ENCODE peak calls at places on chromosomes 2 and 18, in four cellular contexts. V is colonic mucosa, N is nephron progenitor cell, G is GM12864. S is an unnamed sample.

GRCh38 chr2:25098056-25098455 is 56.2 kb downstream of the EFR3B start:
- DNase-seq in N (no peak), G (no peak), V (no peak), S (no peak)

GRCh38 chr2:1088192-1088860 is 137.7 kb downstream of the SNTG2 start:
- DNase-seq in G (no peak), N (no peak), V (no peak), S (no peak)

GRCh38 chr18:9627642-9628041 is 13.3 kb upstream of the PPP4R1 start:
- DNase-seq in N (no peak), V (no peak), G (no peak), S (no peak)

GRCh38 chr2:10252651-10253050 is 50.1 kb upstream of the HPCAL1 start:
- DNase-seq in N (peak), G (no peak), V (no peak), S (no peak)

GRCh38 chr2:125169022-125169763 is 1144.1 kb downstream of the CNTNAP5 start:
- DNase-seq in G (no peak), V (no peak), N (no peak), S (no peak)

GRCh38 chr2:175003875-175004729 is 1.1 kb downstream of the CHN1 start:
- DNase-seq in G (no peak), V (no peak), N (no peak), S (no peak)

GRCh38 chr2:24785704-24786321 is 7.4 kb downstream of the PTRHD1 start:
- DNase-seq in V (no peak), N (no peak), G (peak), S (no peak)

GRCh38 chr2:98160574-98160973 is 73.6 kb downstream of the VWA3B start:
- DNase-seq in N (no peak), V (no peak), G (no peak), S (no peak)

GRCh38 chr18:79208882-79209281 is 139.7 kb downstream of the ATP9B start:
- DNase-seq in V (no peak), N (no peak), G (no peak), S (no peak)

GRCh38 chr2:70960833-70961647 is 17.4 kb upstream of the ANKRD53 start:
- DNase-seq in N (no peak), G (no peak), V (peak), S (no peak)

GRCh38 chr2:144217853-144218633 is 301.9 kb downstream of the ZEB2 start:
- DNase-seq in N (no peak), G (no peak), V (no peak), S (no peak)

GRCh38 chr2:51710222-51710621 is 678.3 kb upstream of the NRXN1 start:
- DNase-seq in V (peak), N (peak), G (no peak), S (peak)
- TF ChIP-seq CTCF in V (no peak), N (peak), G (peak), S (no peak)

GRCh38 chr2:128716371-128716770 is 397.7 kb upstream of the HS6ST1 start:
- DNase-seq in N (no peak), V (peak), G (no peak), S (no peak)

GRCh38 chr2:128722469-128722868 is 403.8 kb upstream of the HS6ST1 start:
- DNase-seq in G (no peak), N (no peak), V (no peak), S (no peak)

GRCh38 chr2:128724547-128724946 is 405.9 kb upstream of the HS6ST1 start:
- DNase-seq in N (no peak), V (no peak), G (no peak), S (no peak)

GRCh38 chr2:128717758-128718710 is 399.4 kb upstream of the HS6ST1 start:
- DNase-seq in G (no peak), N (no peak), V (no peak), S (no peak)

GRCh38 chr2:128720440-128721022 is 401.9 kb upstream of the HS6ST1 start:
- DNase-seq in G (no peak), N (no peak), V (no peak), S (no peak)
- TF ChIP-seq CTCF in G (no peak), N (no peak), V (no peak), S (no peak)

GRCh38 chr2:132618734-132619133 is 51.3 kb downstream of the LYPD1 start:
- DNase-seq in N (no peak), G (no peak), V (no peak), S (no peak)
- TF ChIP-seq CTCF in N (no peak), G (no peak), V (no peak), S (no peak)

GRCh38 chr2:241798631-241799521 is 10.1 kb upstream of the NEU4 start:
- DNase-seq in N (no peak), G (no peak), V (peak), S (no peak)
- TF ChIP-seq CTCF in N (no peak), G (no peak), V (no peak), S (no peak)

DNA sequence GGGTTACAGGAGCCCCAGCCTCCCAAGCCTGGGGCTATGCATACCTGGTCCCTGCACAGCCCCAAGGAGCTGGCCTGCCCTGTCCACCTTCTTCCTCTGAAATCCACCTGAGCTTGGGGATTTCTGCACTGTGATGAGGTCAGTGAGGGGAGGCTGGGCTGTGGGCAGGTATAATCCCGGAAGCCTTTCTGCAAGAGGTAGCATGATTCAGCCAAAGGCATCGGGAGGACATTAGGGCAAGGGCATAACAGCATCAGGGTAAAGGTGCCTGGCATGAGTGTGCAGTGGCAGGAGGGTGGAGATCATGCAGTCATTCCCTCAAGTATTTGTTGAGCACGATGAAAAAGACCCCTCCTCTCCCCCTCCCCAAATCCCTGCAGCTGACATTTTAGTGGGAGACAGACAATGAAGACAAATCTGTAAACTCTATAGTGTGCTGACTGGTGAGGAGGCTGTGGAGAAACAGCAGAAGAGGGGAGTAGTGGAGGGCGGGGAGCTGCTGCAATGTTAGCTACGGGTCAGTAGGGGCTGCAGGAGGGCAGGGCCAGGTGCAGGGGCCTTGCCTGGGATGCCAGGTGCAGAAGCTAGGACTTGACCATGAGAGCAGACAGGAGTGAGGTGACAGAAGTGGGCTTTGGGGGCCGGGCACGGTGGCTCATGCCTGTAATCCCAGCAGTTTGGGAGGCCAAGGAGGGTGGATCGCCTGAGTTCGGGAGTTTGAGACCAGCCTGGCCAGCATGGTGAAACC is 18.7 kb downstream of the ZFP36L2 start:
- DNase-seq in V (peak), G (no peak), N (no peak), S (peak)
- TF ChIP-seq CTCF in V (no peak), G (no peak), N (no peak), S (no peak)

GRCh38 chr18:573385-573784 is 6.8 kb upstream of the CETN1 start:
- DNase-seq in V (no peak), G (no peak), N (peak), S (no peak)
- TF ChIP-seq CTCF in V (no peak), G (no peak), N (no peak), S (no peak)

DNA sequence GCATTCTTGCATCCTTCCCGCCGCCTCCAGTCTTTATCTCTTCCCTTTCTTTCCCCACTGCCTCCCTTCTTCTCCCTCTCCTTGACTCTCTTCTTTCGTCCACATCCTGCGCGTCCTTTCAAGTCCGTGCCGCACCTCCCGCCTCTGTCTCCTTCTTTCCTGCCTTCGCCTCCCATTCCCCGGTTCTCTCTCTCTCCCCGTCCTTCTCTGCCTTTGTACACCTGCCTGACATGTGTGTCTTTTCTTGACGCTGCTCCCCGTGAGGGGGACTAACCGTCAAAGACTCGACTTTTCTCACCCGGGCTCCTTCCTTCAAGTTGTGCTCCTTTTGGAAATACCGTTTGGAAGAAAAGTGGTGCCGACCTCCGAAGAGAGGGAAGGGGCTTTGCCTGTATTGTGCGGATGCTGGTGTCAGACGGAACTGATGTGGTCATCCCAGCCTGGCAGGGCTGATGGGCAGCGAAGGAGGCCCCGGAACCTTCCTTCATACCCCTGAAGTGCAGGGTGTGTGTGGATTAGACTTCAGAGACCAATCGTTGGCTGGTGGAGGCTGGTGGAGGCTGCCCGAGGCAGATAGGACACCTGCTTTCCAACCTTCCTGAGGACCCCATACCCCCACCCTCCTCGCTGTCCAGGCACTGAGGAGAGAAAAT is 898 bp downstream of the TMEM178A start:
- DNase-seq in N (peak), V (no peak), G (no peak), S (peak)
- TF ChIP-seq CTCF in N (no peak), V (no peak), G (no peak), S (no peak)

GRCh38 chr2:58720033-58720769 is 479.1 kb upstream of the FANCL start:
- DNase-seq in N (no peak), V (no peak), G (no peak), S (no peak)
- TF ChIP-seq CTCF in N (no peak), V (no peak), G (no peak), S (no peak)

GRCh38 chr2:194815475-194815874 is 841.6 kb upstream of the SLC39A10 start:
- DNase-seq in N (no peak), V (no peak), G (no peak), S (no peak)

GRCh38 chr2:194822097-194822496 is 834.9 kb upstream of the SLC39A10 start:
- DNase-seq in N (no peak), G (no peak), V (no peak), S (no peak)

GRCh38 chr2:194822657-194823056 is 834.4 kb upstream of the SLC39A10 start:
- DNase-seq in N (no peak), G (no peak), V (no peak), S (peak)

GRCh38 chr2:194824450-194824849 is 832.6 kb upstream of the SLC39A10 start:
- DNase-seq in V (no peak), G (no peak), N (no peak), S (no peak)

GRCh38 chr2:194819367-194819766 is 837.7 kb upstream of the SLC39A10 start:
- DNase-seq in V (no peak), N (no peak), G (no peak), S (peak)
- TF ChIP-seq CTCF in V (no peak), N (no peak), G (no peak), S (no peak)

DNA sequence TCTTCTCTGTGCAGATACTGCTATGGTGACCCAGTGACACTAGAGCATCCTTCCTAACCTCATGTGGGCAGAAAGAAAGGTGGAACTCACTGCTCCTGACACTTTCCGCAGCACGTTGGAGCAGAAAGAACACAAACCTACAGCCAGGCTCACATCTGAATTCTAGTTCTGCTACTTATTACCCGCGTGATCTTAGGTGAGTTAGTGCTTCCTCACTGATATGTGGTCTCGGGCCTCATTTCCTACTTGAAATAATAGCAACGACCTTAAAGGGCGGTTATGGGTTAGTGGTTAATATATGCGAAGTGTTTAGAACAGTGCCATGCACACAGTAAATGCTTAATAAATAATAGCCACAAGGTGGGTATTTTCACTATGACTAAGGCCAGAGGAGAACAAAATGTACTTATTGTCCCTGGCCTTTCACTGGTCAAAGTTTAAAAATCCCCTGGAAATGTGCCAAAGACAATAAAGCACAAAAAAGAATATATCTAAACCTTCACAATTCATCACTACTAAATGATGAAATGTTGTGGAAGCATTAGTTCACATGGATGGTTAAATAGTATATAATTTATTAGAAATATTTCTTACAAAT is 66.6 kb downstream of the MYOM1 start:
- DNase-seq in V (no peak), G (no peak), N (no peak), S (peak)
- TF ChIP-seq CTCF in V (no peak), G (no peak), N (no peak), S (no peak)